ENCODE peak calls at places on chromosome 14, in ten cellular contexts. C is A673, Q is body of pancreas, A is kidney, D is left lung, B is RWPE2, J is heart right ventricle, Y is BE2C, T is small intestine, F is uterus. O is an unnamed sample. For H3K36me3 and H3K4me1, the result is how much of the 10 kb centered on the place peaks cover.

GRCh38 chr14:24986206-24986893 is 63.6 kb downstream of the STXBP6 start:
- DNase-seq in C (no peak), Q (no peak), A (no peak), D (no peak), B (no peak), J (peak), Y (no peak), T (no peak), F (no peak), O (no peak)

GRCh38 chr14:74661726-74662450 is 49.9 kb upstream of the LTBP2 start:
- DNase-seq in C (no peak), Q (peak), A (no peak), D (no peak), B (no peak), J (no peak), Y (no peak), T (no peak), F (no peak), O (no peak)

GRCh38 chr14:89276424-89276975 is 140.5 kb downstream of the FOXN3 start:
- DNase-seq in C (no peak), Q (no peak), A (no peak), D (peak), B (no peak), J (no peak), Y (no peak), T (no peak), F (no peak), O (peak)

GRCh38 chr14:104431929-104432541 is 147.5 kb upstream of the C14orf180 start:
- DNase-seq in C (no peak), Q (no peak), A (peak), D (no peak), B (peak), J (no peak), Y (peak), T (no peak), F (no peak), O (no peak)

GRCh38 chr14:32403688-32404087 is 74.6 kb downstream of the AKAP6 start:
- DNase-seq in C (no peak), Q (no peak), A (no peak), D (no peak), B (no peak), J (no peak), Y (no peak), T (no peak), F (no peak), O (no peak)

GRCh38 chr14:21256539-21257394 is 12.5 kb downstream of the HNRNPC start:
- DNase-seq in C (no peak), Q (no peak), A (no peak), D (no peak), B (no peak), J (no peak), Y (no peak), T (no peak), F (no peak), O (no peak)

GRCh38 chr14:79831198-79831890 is 380.0 kb downstream of the DIO2 start:
- DNase-seq in C (peak), Q (no peak), A (no peak), D (no peak), B (no peak), J (peak), Y (no peak), T (no peak), F (no peak), O (no peak)

GRCh38 chr14:24310666-24311604 is at the start of gene LTB4R:
- DNase-seq in C (peak), Q (peak), A (peak), D (peak), B (no peak), J (peak), Y (no peak), T (peak), F (no peak), O (no peak)

GRCh38 chr14:63302135-63302534 is 16.6 kb downstream of the GPHB5 start:
- DNase-seq in C (no peak), Q (no peak), A (no peak), D (no peak), B (no peak), J (no peak), Y (no peak), T (no peak), F (no peak), O (no peak)

DNA sequence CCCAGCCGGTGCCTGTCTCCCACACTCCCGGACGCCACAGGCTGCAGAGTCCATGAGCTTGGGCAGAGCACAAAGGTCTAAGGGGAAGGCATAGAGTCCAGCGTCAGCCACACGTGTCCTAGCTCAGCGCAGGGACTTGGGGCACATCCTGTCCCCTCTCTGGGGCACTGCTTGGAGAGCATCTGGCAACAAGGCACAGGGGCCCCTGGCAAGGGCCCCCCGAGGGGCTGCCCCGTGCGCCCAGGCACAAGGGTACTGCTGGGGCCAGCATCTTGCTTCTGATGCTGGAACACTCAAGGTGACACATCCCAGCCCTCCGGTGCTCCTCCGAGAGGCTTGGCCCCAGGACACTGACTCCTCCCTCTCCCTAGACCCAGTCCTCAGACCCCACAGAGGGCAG is 58.4 kb downstream of the BCL11B start:
- DNase-seq in C (no peak), Q (no peak), A (no peak), D (no peak), B (no peak), J (no peak), Y (no peak), T (no peak), F (no peak), O (no peak)
- H3K4me3 ChIP-seq in C (no peak), Q (no peak), A (no peak), D (no peak), B (no peak), J (no peak), Y (no peak), T (no peak), F (no peak), O (no peak)

DNA sequence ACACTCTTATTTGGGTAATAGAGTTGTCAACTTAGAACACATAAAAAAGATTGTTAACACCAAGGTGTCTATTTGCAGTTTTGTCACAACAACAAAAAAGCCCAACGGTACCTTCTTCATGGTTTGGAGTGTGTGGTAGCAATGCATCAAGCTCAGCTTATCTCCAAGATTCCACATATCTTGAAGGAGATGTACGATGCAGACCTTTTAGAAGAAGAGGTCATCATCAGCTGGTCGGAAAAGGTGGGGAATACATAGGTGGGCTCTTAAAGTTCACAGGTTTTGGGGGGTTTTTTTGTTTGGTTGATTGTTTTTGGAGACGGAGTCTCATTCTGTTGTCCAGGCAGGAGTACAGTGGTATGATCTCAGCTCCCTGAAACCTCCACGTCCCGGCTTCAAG is 5.5 kb downstream of the EIF5 start:
- DNase-seq in C (no peak), Q (no peak), A (no peak), D (no peak), B (no peak), J (no peak), Y (no peak), T (no peak), F (no peak), O (no peak)
- H3K36me3 ChIP-seq in C (half or more), Q (under half), A (half or more), D (half or more), B (half or more), J (under half), Y (half or more), T (under half), F (under half), O (half or more)

DNA sequence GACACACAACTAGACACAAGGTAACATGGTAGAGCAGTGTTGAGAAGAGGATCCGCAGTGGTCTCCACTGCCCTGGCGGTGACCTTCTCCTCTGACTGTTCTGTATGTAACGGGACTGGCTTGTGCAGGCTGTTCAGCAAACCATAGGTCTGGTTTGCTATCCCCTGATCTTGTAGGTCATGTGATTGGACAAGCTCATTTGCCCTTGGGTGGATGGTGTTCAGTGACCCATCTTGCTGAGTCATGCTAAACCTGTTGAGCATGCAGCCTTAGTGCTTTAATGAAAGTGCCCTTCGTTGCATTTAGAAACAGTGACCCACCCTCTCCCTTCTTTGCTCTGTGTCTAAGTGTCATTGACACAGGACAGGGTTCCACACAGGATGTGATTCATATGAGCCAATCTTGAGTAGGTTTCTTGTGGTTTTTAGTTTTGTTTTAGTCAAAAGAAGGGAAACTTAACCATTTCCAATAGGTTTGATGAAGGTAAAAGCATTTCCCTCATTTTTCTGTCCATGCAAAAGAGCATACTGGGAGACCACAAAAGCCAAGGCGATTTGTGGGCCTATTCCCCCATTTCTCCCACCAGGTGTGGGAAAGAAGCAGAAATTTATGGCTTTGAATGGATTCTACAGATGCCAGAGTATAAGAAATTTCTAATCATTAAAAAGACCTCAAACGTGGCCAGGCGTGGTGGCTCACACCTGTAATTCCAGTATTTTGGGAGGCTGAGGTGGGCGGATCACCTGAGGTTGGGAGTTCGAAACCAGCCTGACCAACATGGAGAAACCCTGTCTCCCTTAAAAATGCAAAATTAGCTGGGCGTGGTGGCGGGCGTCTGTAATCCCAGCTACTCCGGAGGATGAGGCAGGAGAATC is 32.6 kb upstream of the HIF1A start:
- DNase-seq in C (peak), Q (peak), A (no peak), D (peak), B (no peak), J (no peak), Y (peak), T (peak), F (no peak), O (peak)
- H3K4me1 ChIP-seq in C (under half), Q (under half), A (under half), D (under half), B (under half), J (under half), Y (under half), T (under half), F (under half), O (under half)

DNA sequence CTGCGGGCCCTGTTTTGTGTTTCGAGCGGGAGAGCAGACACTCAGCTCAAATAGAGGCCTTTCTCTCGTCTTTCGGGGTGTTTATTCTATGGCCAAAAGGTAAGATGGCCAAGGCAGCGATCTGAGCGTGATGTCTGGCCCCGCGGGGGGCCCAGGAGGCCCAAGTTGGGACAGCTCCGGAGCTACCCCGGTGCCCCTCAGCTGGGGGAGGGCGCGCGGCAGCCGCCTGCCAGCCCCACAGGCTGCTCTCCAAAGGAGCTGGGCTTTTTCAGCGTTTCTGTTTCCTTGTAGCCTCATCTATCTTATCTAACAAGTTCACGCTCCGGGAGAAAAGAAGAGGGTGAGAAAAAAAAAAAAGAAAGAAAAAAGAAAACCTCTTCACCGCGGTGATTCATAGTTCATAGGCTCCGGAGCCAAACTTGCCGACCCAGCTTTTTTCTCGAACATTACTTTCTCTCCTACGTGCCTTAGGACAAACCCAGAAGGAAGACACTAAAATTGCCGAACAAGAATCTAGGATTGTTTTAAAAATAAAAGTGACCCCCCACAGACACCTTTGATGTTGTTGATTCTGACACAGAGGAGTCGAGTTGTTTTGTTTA is 7.4 kb upstream of the FOXG1 start:
- DNase-seq in C (no peak), Q (no peak), A (no peak), D (no peak), B (no peak), J (no peak), Y (no peak), T (no peak), F (no peak), O (no peak)
- H3K4me3 ChIP-seq in C (no peak), Q (no peak), A (no peak), D (no peak), B (no peak), J (peak), Y (no peak), T (no peak), F (no peak), O (no peak)

DNA sequence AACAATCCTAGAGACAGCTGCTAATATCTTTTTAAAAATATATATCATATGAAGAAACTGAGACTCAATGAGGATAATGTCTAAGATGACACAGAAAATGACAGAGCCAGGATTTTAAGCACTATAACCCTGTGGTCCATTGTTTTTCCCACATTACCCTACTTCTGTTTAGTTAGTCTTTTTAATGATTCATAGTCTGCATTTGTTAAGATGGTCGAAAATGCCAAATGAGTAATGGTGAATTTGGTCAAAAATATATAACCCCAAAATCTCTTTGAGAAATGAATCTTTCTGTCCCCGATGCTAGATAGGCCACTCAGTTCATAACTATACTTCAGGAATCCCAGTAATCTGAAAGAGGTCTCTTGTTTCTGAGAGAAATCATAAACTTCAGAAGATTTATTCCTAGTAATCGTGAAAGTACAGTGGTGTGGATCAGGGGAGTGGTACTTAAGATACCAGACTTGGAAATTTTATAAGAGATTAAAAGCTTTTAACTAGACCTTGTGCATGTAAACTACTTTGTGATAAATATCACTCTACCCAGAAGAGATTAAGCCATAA is 10.8 kb downstream of the RTRAF start:
- DNase-seq in C (no peak), Q (no peak), A (no peak), D (no peak), B (no peak), J (no peak), Y (no peak), T (no peak), F (no peak), O (no peak)
- H3K36me3 ChIP-seq in C (half or more), Q (under half), A (under half), D (half or more), B (half or more), J (under half), Y (half or more), T (under half), F (under half), O (half or more)

GRCh38 chr14:97802430-97802829 is 1005.2 kb downstream of the VRK1 start:
- DNase-seq in C (no peak), Q (no peak), A (no peak), D (no peak), B (no peak), J (no peak), Y (no peak), T (no peak), F (no peak), O (no peak)

GRCh38 chr14:97796511-97796910 is 999.3 kb downstream of the VRK1 start:
- DNase-seq in C (no peak), Q (no peak), A (no peak), D (no peak), B (no peak), J (no peak), Y (no peak), T (no peak), F (no peak), O (no peak)

GRCh38 chr14:97802974-97803373 is 1005.8 kb downstream of the VRK1 start:
- DNase-seq in C (no peak), Q (no peak), A (no peak), D (peak), B (no peak), J (no peak), Y (no peak), T (no peak), F (no peak), O (no peak)

GRCh38 chr14:97798204-97798603 is 1001.0 kb downstream of the VRK1 start:
- DNase-seq in C (no peak), Q (no peak), A (no peak), D (no peak), B (no peak), J (no peak), Y (no peak), T (no peak), F (no peak), O (no peak)
- H3K4me1 ChIP-seq in C (under half), Q (under half), A (under half), D (under half), B (under half), J (under half), Y (under half), T (under half), F (under half), O (under half)

DNA sequence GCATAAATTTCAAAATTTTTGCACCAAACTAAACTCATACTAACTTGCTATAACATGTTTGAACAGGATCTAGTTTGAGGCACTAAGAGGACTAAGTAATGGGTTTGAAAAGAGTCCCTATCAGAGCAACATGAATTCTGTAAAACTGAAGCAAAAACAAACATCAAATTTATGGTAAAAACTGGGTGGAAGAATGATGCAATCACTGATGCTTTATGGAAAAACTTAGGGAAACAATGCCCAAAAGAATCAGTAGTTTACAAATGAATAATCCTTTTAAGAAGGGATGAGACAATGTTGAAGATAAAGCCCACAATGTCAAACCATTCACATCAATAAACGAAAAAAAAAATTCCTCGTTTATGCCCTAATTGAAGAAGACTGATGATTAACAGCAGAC is 88.9 kb downstream of the PRKD1 start:
- DNase-seq in C (no peak), Q (no peak), A (no peak), D (no peak), B (no peak), J (no peak), Y (no peak), T (no peak), F (no peak), O (no peak)
- H3K4me3 ChIP-seq in C (no peak), Q (no peak), A (no peak), D (no peak), B (no peak), J (no peak), Y (no peak), T (no peak), F (no peak), O (no peak)

GRCh38 chr14:93859957-93860356 is 67.2 kb upstream of the FAM181A start:
- DNase-seq in C (peak), Q (no peak), A (no peak), D (no peak), B (no peak), J (no peak), Y (peak), T (no peak), F (no peak), O (no peak)

GRCh38 chr14:93858896-93859295 is 68.2 kb upstream of the FAM181A start:
- DNase-seq in C (no peak), Q (no peak), A (no peak), D (no peak), B (no peak), J (no peak), Y (no peak), T (no peak), F (no peak), O (no peak)

GRCh38 chr14:93861846-93862641 is 65.1 kb upstream of the FAM181A start:
- DNase-seq in C (no peak), Q (no peak), A (no peak), D (no peak), B (no peak), J (no peak), Y (no peak), T (no peak), F (no peak), O (no peak)

GRCh38 chr14:93857081-93857480 is 68.8 kb upstream of the PRIMA1 start:
- DNase-seq in C (no peak), Q (no peak), A (no peak), D (no peak), B (no peak), J (no peak), Y (no peak), T (no peak), F (no peak), O (no peak)

GRCh38 chr14:93857500-93857899 is 69.2 kb upstream of the PRIMA1 start:
- DNase-seq in C (peak), Q (no peak), A (no peak), D (no peak), B (no peak), J (no peak), Y (peak), T (peak), F (no peak), O (no peak)
- H3K36me3 ChIP-seq in C (under half), Q (under half), A (under half), D (under half), B (under half), J (under half), Y (under half), T (under half), F (under half), O (under half)